ENCODE peak calls at places on chromosomes 7 and 10, in nine cellular contexts. E is suprapubic skin, I is Peyer's patch, T is body of pancreas, A is ovary, M is stomach, F is A549, J is H54, D is tibial nerve. V is an unnamed sample.

GRCh38 chr10:120891367-120891766 is 40.2 kb downstream of the WDR11 start:
- DNase-seq in A (no peak), D (no peak), J (no peak), M (no peak), T (no peak), I (no peak), E (no peak), F (no peak), V (no peak)

GRCh38 chr7:140673063-140673769 is 471 bp downstream of the ADCK2 start:
- DNase-seq in F (peak; percentile 33), D (no peak), A (peak; percentile 77), M (peak; percentile 81), T (peak; percentile 76), E (peak; percentile 77), J (no peak), I (peak; percentile 74), V (peak; percentile 72)

GRCh38 chr7:151819826-151820225 is 57.1 kb downstream of the PRKAG2 start:
- DNase-seq in T (peak; percentile 91), E (no peak), M (peak; percentile 85), D (no peak), F (no peak), A (no peak), J (no peak), I (peak; percentile 88), V (no peak)

GRCh38 chr7:13181221-13181620 is 493.8 kb downstream of the ARL4A start:
- DNase-seq in T (no peak), F (peak; percentile 2), I (no peak), M (no peak), J (no peak), E (no peak), A (no peak), D (no peak), V (no peak)

GRCh38 chr10:45425628-45426563 is 51.9 kb downstream of the ALOX5 start:
- DNase-seq in I (no peak), E (no peak), T (peak; percentile 78), A (no peak), F (peak; percentile 34), J (peak; percentile 91), M (no peak), D (no peak), V (no peak)

GRCh38 chr7:54546081-54546985 is 4.2 kb downstream of the VSTM2A start:
- DNase-seq in D (no peak), J (no peak), E (no peak), A (no peak), T (peak; percentile 18), F (peak; percentile 35), I (no peak), M (no peak), V (no peak)

GRCh38 chr10:77228559-77228958 is 409.0 kb downstream of the KCNMA1 start:
- DNase-seq in F (no peak), D (no peak), A (no peak), M (no peak), T (no peak), J (no peak), I (no peak), E (no peak), V (no peak)

GRCh38 chr7:43072530-43072929 is 39.9 kb upstream of the HECW1 start:
- DNase-seq in D (no peak), F (no peak), E (no peak), I (no peak), T (no peak), M (no peak), J (no peak), A (no peak), V (no peak)

GRCh38 chr7:539731-540411 is 20.2 kb upstream of the PDGFA start:
- DNase-seq in D (no peak), I (peak; percentile 87), F (peak; percentile 94), A (no peak), T (peak; percentile 81), J (peak; percentile 98), E (no peak), M (peak; percentile 56), V (no peak)

DNA sequence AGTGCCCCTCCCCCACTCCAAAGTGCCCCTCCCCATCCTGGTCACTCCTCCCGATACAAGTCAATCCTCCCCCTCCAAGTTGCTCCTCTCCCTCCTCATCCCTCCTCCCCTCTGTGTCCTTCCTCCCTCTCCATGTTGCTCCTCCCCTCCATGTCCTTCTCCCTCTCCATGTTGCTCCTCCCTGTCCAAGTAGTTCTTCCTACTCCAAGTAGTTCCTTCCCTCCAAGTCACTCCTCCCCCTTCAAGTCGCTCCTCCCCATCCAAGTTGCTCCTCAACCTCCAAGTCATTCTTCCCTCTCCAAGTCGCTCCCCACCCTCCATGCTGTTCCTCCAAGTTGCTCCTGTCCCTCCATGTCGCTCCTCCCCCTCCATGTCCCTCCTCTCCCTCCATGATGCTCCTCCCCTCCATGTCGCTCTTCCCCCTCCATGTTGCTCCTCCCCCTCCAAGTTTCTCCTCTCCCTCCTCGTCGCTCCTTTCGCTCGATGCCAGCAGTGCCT is 8.6 kb upstream of the WBP1L start:
- DNase-seq in E (no peak), M (no peak), T (peak; percentile 33), A (no peak), D (peak; percentile 70), J (no peak), F (peak; percentile 42), I (no peak), V (no peak)
- TF ChIP-seq POLR2A in E (no peak), M (no peak), T (no peak), A (no peak), D (no peak), J (no peak), F (no peak), I (no peak), V (no peak)

GRCh38 chr7:30476401-30477145 is 2.0 kb downstream of the NOD1 start:
- DNase-seq in E (no peak), M (no peak), I (no peak), A (no peak), D (no peak), J (no peak), F (no peak), T (no peak), V (no peak)

GRCh38 chr7:30474893-30475292 is 3.7 kb downstream of the NOD1 start:
- DNase-seq in M (no peak), F (no peak), T (no peak), J (no peak), I (no peak), A (no peak), D (no peak), E (no peak), V (no peak)

GRCh38 chr7:30475580-30475979 is 3.0 kb downstream of the NOD1 start:
- DNase-seq in D (no peak), E (no peak), J (no peak), M (no peak), A (no peak), T (no peak), I (no peak), F (no peak), V (no peak)

GRCh38 chr7:30474485-30474884 is 4.1 kb downstream of the NOD1 start:
- DNase-seq in F (no peak), T (no peak), D (no peak), I (no peak), J (no peak), A (no peak), M (no peak), E (no peak), V (no peak)

DNA sequence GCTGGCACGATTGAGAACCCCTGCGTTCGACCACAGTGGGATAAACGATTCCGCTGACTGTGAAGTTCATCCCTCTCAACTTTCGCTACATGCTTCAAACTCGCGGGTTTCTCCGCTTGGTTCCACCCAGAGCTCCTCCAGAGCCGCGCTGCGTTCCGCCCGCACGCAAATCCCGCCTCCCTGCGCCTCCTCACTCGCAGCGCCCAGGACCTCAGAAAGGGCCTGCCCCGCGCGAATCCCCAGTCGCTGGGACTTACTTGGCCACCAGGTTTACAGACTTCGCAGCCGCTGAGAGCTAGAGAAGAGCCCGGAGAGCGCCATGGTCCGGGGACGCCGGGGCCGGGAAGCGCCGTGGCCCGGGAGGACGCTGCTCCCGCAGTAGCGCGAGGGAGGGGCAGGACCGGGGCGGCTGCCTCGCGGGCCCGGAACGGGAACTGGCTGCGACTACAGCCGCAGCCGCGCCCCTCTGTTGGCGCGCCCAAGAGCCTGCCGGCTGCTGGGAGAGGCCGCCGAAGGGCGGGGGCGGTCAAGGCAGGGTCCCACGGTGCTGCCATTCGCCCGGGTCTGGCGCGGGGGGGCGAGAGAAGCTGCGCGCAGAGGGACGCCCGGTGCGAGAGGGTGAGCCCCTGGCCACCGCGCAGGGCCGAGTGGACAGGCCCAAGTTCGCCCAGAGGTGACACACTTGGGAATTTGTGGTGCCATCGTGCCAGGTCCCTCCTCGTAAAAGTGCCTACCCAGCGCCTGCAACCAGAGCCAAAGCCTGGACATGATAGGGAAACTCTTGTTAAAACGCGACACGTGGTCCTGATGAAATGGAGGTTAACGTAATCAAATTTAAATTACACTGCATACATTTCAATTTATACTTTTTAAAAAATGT is at the start of gene NOD1:
- DNase-seq in F (peak; percentile 78), T (peak; percentile 79), J (peak; percentile 94), M (peak; percentile 80), I (peak; percentile 89), A (peak; percentile 81), E (peak; percentile 82), D (peak; percentile 37), V (peak; percentile 84)
- TF ChIP-seq POLR2A in F (peak; percentile 74), T (peak; percentile 67), J (peak; percentile 76), M (no peak), I (peak; percentile 66), A (peak; percentile 50), E (peak; percentile 64), D (peak; percentile 6), V (peak; percentile 72)

DNA sequence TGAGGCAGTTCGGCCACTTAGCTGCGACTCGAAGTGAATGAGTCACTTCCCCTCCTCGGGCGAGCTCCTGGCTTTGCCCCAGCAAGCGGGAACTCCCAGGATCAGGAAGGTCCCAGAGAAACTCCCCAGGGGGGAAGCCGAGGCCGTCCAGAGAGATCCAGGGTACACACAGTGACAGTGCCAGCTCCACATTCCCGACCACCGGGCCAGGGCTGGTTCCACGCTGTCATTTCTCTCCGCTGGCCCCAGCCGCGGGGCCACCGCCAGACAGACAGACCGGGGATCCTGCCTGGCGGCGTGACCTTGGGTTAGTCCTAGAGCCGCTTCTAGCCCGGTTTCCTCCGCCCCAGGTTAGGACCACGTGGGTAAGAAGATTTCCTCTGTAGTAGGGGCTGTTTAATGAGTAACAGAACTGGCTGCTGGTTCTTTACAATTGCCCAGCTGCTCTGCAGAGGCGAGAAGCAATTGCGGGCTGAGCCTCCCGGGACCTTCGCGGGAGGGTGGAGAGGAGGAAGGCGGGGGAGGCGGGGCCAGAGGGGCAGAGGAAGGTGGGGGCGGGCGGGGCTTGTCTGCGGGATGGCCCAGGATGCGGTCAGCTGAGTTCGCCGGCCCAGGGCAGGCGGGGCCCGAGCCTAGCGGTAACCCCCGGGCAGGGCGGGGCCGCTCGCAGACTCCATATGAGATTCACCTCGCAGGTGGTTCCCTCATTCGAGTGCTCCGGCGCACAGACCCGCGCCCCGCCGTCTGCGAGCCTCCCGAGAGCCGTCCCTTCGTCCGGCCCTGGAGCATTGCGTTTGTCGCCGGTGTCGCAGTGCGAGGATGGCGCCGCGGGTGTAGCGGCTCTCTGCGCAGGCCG is at the start of gene UPP1:
- DNase-seq in M (peak; percentile 88), J (peak; percentile 90), T (peak; percentile 96), I (peak; percentile 98), A (peak; percentile 84), F (peak; percentile 98), E (peak; percentile 97), D (peak; percentile 91), V (peak; percentile 66)
- TF ChIP-seq POLR2A in M (no peak), J (peak; percentile 79), T (peak; percentile 88), I (peak; percentile 73), A (no peak), F (peak; percentile 82), E (peak; percentile 72), D (peak; percentile 68), V (no peak)

DNA sequence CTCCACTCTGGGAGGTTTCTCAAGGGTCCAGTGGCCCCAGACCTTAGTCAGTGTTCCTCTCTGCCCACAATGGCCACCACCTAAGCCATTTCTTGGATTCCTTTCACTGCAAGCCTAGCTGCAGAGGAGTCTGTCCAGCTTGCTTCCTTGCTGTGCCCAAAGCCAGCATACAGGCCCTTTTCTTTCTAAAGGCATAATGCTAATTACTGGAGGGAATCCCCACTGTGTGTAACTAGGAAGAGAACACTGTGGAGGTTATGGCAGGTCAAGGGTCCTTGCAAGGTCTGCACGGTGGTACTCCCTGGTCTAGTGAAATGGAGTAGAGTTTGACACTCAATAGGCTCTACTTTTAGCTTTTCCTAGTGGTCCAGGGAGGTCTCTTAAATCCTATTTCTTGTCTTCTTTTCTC is 70.4 kb upstream of the CC2D2B start:
- DNase-seq in D (no peak), I (no peak), E (no peak), A (no peak), F (no peak), M (no peak), J (no peak), T (no peak), V (no peak)
- TF ChIP-seq POLR2A in D (no peak), I (no peak), E (no peak), A (no peak), F (no peak), M (no peak), J (no peak), T (no peak), V (no peak)

V was measured in erythroblast.